ENCODE peak calls at places on chromosomes 6 and 20, in six cellular contexts. J is nephron progenitor cell, Y is mesothelial cell of epicardium, E is HepG2, D is kidney epithelial cell, G is tibial artery. U is an unnamed sample.

GRCh38 chr20:35564905-35565304 is 23.0 kb downstream of the ERGIC3 start:
- DNase-seq in J (no peak), Y (no peak), E (no peak), D (no peak), G (no peak), U (no peak)

GRCh38 chr20:47758517-47759450 is 26.5 kb downstream of the SULF2 start:
- DNase-seq in J (no peak), Y (no peak), E (peak; percentile 43), D (no peak), G (no peak), U (no peak)

GRCh38 chr6:13234130-13234529 is 94.2 kb downstream of the TBC1D7 start:
- DNase-seq in J (no peak), Y (no peak), E (no peak), D (no peak), G (no peak), U (no peak)

GRCh38 chr6:119076173-119076965 is 2.1 kb downstream of the FAM184A start:
- DNase-seq in J (no peak), Y (no peak), E (no peak), D (no peak), G (no peak), U (no peak)

GRCh38 chr6:89120371-89120770 is 2.5 kb upstream of the SRSF12 start:
- DNase-seq in J (no peak), Y (no peak), E (no peak), D (peak; percentile 85), G (no peak), U (no peak)

GRCh38 chr6:41785689-41786450 is 1.6 kb upstream of the TOMM6 start:
- DNase-seq in J (no peak), Y (no peak), E (no peak), D (no peak), G (peak; percentile 26), U (no peak)

GRCh38 chr6:133099573-133099972 is 141.6 kb upstream of the EYA4 start:
- DNase-seq in J (no peak), Y (no peak), E (peak; percentile 93), D (peak; percentile 93), G (no peak), U (no peak)

GRCh38 chr6:144345451-144345850 is 60.3 kb downstream of the UTRN start:
- DNase-seq in J (no peak), Y (no peak), E (no peak), D (no peak), G (no peak), U (no peak)

GRCh38 chr6:149459761-149460160 is 25.1 kb downstream of the ZC3H12D start:
- DNase-seq in J (no peak), Y (no peak), E (no peak), D (no peak), G (no peak), U (no peak)

GRCh38 chr6:134340574-134340973 is 22.7 kb upstream of the SGK1 start:
- DNase-seq in J (no peak), Y (no peak), E (no peak), D (no peak), G (no peak), U (no peak)

GRCh38 chr20:48102821-48103635 is 317.7 kb upstream of the SULF2 start:
- DNase-seq in J (no peak), Y (no peak), E (no peak), D (no peak), G (no peak), U (no peak)

GRCh38 chr6:659179-659578 is 2.3 kb upstream of the HUS1B start:
- DNase-seq in J (no peak), Y (no peak), E (no peak), D (no peak), G (no peak), U (no peak)

GRCh38 chr6:11207199-11207968 is 25.1 kb downstream of the NEDD9 start:
- DNase-seq in J (no peak), Y (no peak), E (peak; percentile 98), D (peak; percentile 100), G (peak; percentile 83), U (no peak)

GRCh38 chr6:138500867-138501446 is 1.7 kb upstream of the NHSL1 start:
- DNase-seq in J (no peak), Y (no peak), E (peak; percentile 55), D (no peak), G (no peak), U (no peak)

GRCh38 chr20:61120595-61121515 is 131.2 kb upstream of the CDH4 start:
- DNase-seq in J (peak; percentile 55), Y (no peak), E (peak; percentile 67), D (peak; percentile 44), G (peak; percentile 36), U (no peak)

GRCh38 chr6:73612611-73613010 is 41.2 kb downstream of the SLC17A5 start:
- DNase-seq in J (no peak), Y (no peak), E (no peak), D (no peak), G (no peak), U (no peak)

GRCh38 chr6:73613806-73614536 is 39.8 kb downstream of the SLC17A5 start:
- DNase-seq in J (no peak), Y (no peak), E (no peak), D (no peak), G (no peak), U (no peak)

GRCh38 chr6:73614802-73615201 is 39.0 kb downstream of the SLC17A5 start:
- DNase-seq in J (peak; percentile 27), Y (no peak), E (no peak), D (no peak), G (no peak), U (no peak)

GRCh38 chr6:73608761-73609160 is 45.0 kb downstream of the SLC17A5 start:
- DNase-seq in J (no peak), Y (no peak), E (peak; percentile 65), D (no peak), G (no peak), U (no peak)

DNA sequence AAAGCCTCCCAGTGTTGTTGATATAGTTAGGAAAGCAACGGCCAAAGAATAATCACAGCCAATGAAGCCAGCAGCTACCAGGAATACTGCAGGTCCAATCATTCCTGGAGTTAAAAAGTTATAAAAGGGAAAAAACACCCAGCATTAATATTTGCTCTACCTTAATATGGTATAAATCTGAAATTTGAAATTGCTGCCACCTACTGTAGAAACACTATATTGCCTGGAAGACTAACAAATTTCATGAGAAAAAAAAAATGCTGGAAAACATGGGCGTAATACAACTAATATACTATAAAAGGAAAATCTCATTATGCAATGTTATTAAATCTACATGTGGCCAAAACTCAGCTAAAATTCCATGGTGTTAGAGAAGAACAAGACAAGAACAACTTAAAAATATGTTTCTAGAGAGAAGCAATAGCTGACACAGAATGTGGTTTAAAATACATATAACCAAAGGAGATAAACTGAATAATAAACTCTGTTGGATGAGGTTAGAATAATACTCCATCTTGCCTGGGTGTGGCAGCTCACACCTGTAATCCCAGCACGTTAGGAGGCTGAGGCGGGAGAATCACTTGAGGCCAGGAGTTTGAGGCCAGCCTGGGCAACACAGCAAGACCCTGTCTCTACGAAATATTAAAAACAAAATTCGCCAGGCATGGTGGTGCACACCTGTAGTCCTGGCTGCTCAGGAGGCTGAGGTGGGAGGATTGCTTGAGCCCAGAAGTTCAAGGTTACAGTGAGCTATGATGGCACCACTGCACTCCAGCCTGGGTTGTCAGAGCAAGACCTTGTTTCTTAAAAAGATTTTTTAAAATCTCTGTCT is 43.1 kb downstream of the SLC17A5 start:
- DNase-seq in J (no peak), Y (no peak), E (peak; percentile 52), D (no peak), G (no peak), U (no peak)
- TF ChIP-seq CTCF in J (peak; percentile 46), Y (peak; percentile 78), E (peak; percentile 57), D (peak; percentile 50), G (peak; percentile 69), U (peak; percentile 87)

DNA sequence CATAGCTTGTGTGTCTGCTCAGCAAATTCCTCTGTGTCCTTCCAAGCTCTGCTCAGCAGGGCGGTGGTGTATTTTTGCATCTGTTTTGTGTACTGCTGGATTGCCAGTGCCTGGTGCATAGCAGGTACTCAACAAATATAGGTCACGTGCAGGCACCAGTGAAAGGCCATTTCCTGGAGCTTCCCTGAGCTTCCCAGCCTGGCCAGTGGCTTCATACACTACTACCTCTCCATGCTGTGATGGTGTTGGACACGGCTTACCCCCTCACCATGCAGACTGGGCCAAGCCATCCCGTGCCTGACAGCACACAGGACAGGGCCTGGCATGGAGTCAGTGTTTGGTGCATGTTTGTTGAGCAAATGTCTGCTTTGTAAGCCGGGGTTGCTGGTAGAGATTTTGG is 7.7 kb upstream of the PHACTR3 start:
- DNase-seq in J (no peak), Y (no peak), E (no peak), D (no peak), G (no peak), U (no peak)
- TF ChIP-seq CTCF in J (no peak), Y (no peak), E (no peak), D (no peak), G (no peak), U (no peak)

GRCh38 chr6:6494677-6495076 is 93.8 kb upstream of the LY86 start:
- DNase-seq in J (peak; percentile 61), Y (no peak), E (peak; percentile 23), D (no peak), G (peak; percentile 46), U (no peak)
- TF ChIP-seq CTCF in J (peak; percentile 48), Y (no peak), E (peak; percentile 80), D (peak; percentile 61), G (peak; percentile 24), U (peak; percentile 22)

GRCh38 chr6:105136433-105137350 is 43.1 kb downstream of the POPDC3 start:
- DNase-seq in J (peak; percentile 74), Y (peak; percentile 80), E (no peak), D (no peak), G (peak; percentile 55), U (no peak)
- TF ChIP-seq CTCF in J (peak; percentile 4), Y (peak; percentile 19), E (peak; percentile 3), D (peak; percentile 5), G (peak; percentile 22), U (no peak)

GRCh38 chr6:129567374-129567773 is 142.6 kb downstream of the ARHGAP18 start:
- DNase-seq in J (peak; percentile 12), Y (no peak), E (peak; percentile 23), D (no peak), G (peak; percentile 44), U (no peak)
- TF ChIP-seq CTCF in J (peak; percentile 36), Y (no peak), E (peak; percentile 47), D (peak; percentile 29), G (peak; percentile 15), U (peak; percentile 20)

DNA sequence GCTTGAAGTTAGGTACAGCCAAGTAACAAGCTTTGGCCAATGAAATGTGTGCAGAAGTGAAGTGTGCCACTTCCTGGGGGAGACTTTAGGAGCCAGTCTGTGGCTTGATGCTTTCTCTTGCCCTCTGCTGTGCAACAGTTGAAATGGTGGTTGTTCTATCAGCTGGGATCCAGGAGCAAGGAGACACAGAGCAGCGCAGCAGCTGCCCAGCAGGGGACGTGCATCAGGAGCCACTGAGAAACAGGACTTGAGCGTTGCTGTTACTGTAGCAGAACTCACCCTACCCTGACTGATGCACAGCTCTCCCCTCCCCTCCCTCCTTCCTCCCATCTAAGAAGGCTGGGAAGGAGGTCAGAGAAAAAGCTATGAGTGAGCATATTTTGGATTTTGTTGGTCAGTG is 18.9 kb upstream of the CCN5 start:
- DNase-seq in J (no peak), Y (no peak), E (peak; percentile 37), D (no peak), G (no peak), U (no peak)
- TF ChIP-seq CTCF in J (no peak), Y (no peak), E (peak; percentile 46), D (no peak), G (no peak), U (no peak)

GRCh38 chr6:98054453-98054852 is 771.4 kb upstream of the MMS22L start:
- DNase-seq in J (no peak), Y (no peak), E (no peak), D (no peak), G (no peak), U (no peak)
- TF ChIP-seq CTCF in J (no peak), Y (peak; percentile 64), E (peak; percentile 3), D (no peak), G (no peak), U (no peak)

U was measured in natural killer cell.